ENCODE peak calls at places on chromosomes 12 and 14, in four cellular contexts. K is naive thymus-derived CD8-positive, alpha-beta T cell; L is posterior cingulate gyrus; P is activated naive CD4-positive, alpha-beta T cell. J is an unnamed sample.

GRCh38 chr12:22310276-22310675 is 24.2 kb downstream of the ST8SIA1 start:
- DNase-seq in K (no peak), L (no peak), P (no peak), J (no peak)

GRCh38 chr14:81246561-81247270 is 26.0 kb upstream of the GTF2A1 start:
- DNase-seq in K (no peak), L (no peak), P (no peak), J (no peak)

GRCh38 chr12:19856389-19856788 is 417.1 kb downstream of the AEBP2 start:
- DNase-seq in K (no peak), L (no peak), P (no peak), J (no peak)

GRCh38 chr14:73661872-73662271 is 17.1 kb downstream of the DNAL1 start:
- DNase-seq in K (no peak), L (no peak), P (no peak), J (no peak)

GRCh38 chr12:115964626-115965025 is 312.9 kb downstream of the MED13L start:
- DNase-seq in K (no peak), L (no peak), P (no peak), J (no peak)

GRCh38 chr12:122117979-122118378 is 39.4 kb downstream of the MLXIP start:
- DNase-seq in K (no peak), L (no peak), P (no peak), J (no peak)

GRCh38 chr14:104078031-104078455 is 7.5 kb upstream of the ASPG start:
- DNase-seq in K (peak), L (peak), P (peak), J (peak)

GRCh38 chr14:20503905-20504304 is 1.4 kb upstream of the RNASE10 start:
- DNase-seq in K (no peak), L (no peak), P (no peak), J (no peak)

GRCh38 chr14:57189070-57189469 is 79.6 kb downstream of the EXOC5 start:
- DNase-seq in K (no peak), L (no peak), P (no peak), J (no peak)

GRCh38 chr14:92677087-92677668 is 71.2 kb downstream of the LGMN start:
- DNase-seq in K (peak), L (no peak), P (no peak), J (peak)

J was measured in GM12891.